ENCODE peak calls at places on chromosomes 4 and X, in ten cellular contexts. N is cardiac muscle cell; L is AG10803; H is esophagus muscularis mucosa; Z is neural crest cell; W is dorsolateral prefrontal cortex; T is activated CD8-positive, alpha-beta T cell treated with anti-CD3 and anti-CD28 coated beads for 36 hours; G is IMR-90; Y is stimulated activated CD8-positive, alpha-beta memory T cell treated with anti-CD3 and anti-CD28 coated beads, Interleukin-7, amount 100 ng/mL, for 4 hours; P is Kasumi-1. F is an unnamed sample.

GRCh38 chr4:57926311-57926710 is 816.1 kb upstream of the IGFBP7 start:
- DNase-seq in T (no peak), G (no peak), P (no peak), N (no peak), Y (no peak), H (no peak), Z (no peak), L (no peak), W (no peak), F (no peak)

GRCh38 chr4:39840027-39840426 is 137.7 kb downstream of the PDS5A start:
- DNase-seq in H (no peak), Y (no peak), P (no peak), N (no peak), L (no peak), T (no peak), G (no peak), W (no peak), Z (no peak), F (no peak)

GRCh38 chr4:113511944-113512343 is 249.6 kb downstream of the CAMK2D start:
- DNase-seq in H (no peak), Z (no peak), N (no peak), W (no peak), P (no peak), G (no peak), Y (no peak), L (no peak), T (no peak), F (no peak)

GRCh38 chr4:156347412-156348075 is 393.9 kb upstream of the CTSO start:
- DNase-seq in Y (no peak), Z (no peak), T (no peak), G (peak), H (no peak), L (peak), W (no peak), P (no peak), N (peak), F (no peak)

GRCh38 chrX:25021132-25021498 is 5.3 kb upstream of the ARX start:
- DNase-seq in W (no peak), L (no peak), N (no peak), G (no peak), H (no peak), Y (no peak), T (no peak), Z (no peak), P (no peak), F (no peak)

GRCh38 chr4:89800527-89801103 is 36.3 kb downstream of the SNCA start:
- DNase-seq in Z (no peak), T (no peak), G (peak), L (no peak), H (no peak), Y (no peak), P (no peak), W (no peak), N (peak), F (no peak)

GRCh38 chrX:96650023-96650422 is 34.6 kb upstream of the DIAPH2 start:
- DNase-seq in W (no peak), H (no peak), T (no peak), Z (no peak), G (no peak), P (no peak), Y (no peak), N (no peak), L (no peak), F (no peak)

GRCh38 chr4:153485374-153485773 is 19.2 kb downstream of the TMEM131L start:
- DNase-seq in N (no peak), P (no peak), Y (no peak), Z (no peak), G (no peak), T (no peak), L (no peak), H (no peak), W (no peak), F (peak)

GRCh38 chr4:152981278-152981677 is 45.2 kb downstream of the FHDC1 start:
- DNase-seq in Y (no peak), N (no peak), L (peak), G (peak), P (no peak), T (no peak), H (no peak), W (no peak), Z (no peak), F (no peak)

GRCh38 chr4:948936-949300 is 16.7 kb downstream of the TMEM175 start:
- DNase-seq in Y (no peak), W (no peak), G (no peak), H (no peak), N (no peak), T (no peak), L (no peak), Z (no peak), P (no peak), F (no peak)

GRCh38 chr4:9987749-9988346 is 33.4 kb downstream of the SLC2A9 start:
- DNase-seq in L (no peak), Z (no peak), W (no peak), P (no peak), T (no peak), G (no peak), Y (no peak), H (peak), N (no peak), F (no peak)

GRCh38 chr4:159047478-159048165 is 55.3 kb upstream of the RAPGEF2 start:
- DNase-seq in W (no peak), L (no peak), P (no peak), H (no peak), Z (no peak), Y (no peak), G (peak), T (peak), N (peak), F (no peak)

GRCh38 chr4:83865417-83866150 is 329.7 kb downstream of the GPAT3 start:
- DNase-seq in T (no peak), Y (no peak), P (no peak), H (peak), W (no peak), G (no peak), L (no peak), Z (no peak), N (no peak), F (no peak)

GRCh38 chr4:153233761-153234371 is 29.6 kb downstream of the TRIM2 start:
- DNase-seq in N (peak), W (peak), T (no peak), Y (no peak), P (no peak), H (no peak), L (peak), G (peak), Z (no peak), F (no peak)

GRCh38 chr4:6452897-6453687 is 19.3 kb downstream of the PPP2R2C start:
- DNase-seq in L (no peak), N (no peak), P (no peak), H (no peak), Y (no peak), T (no peak), Z (no peak), G (no peak), W (no peak), F (no peak)

GRCh38 chrX:123704781-123705180 is 28.1 kb downstream of the THOC2 start:
- DNase-seq in Y (no peak), L (no peak), Z (no peak), H (no peak), G (no peak), N (no peak), W (no peak), P (no peak), T (no peak), F (no peak)

GRCh38 chr4:6953751-6954380 is 44.2 kb downstream of the TBC1D14 start:
- DNase-seq in P (no peak), G (peak), L (peak), Z (no peak), N (peak), H (no peak), Y (no peak), W (peak), T (no peak), F (no peak)

GRCh38 chr4:184728858-184729257 is 5.0 kb downstream of the CENPU start:
- DNase-seq in N (peak), G (peak), P (no peak), L (no peak), T (no peak), W (no peak), Y (no peak), Z (no peak), H (no peak), F (no peak)

GRCh38 chrX:71998836-71999509 is 88.3 kb downstream of the NHSL2 start:
- DNase-seq in T (peak), Z (peak), L (peak), W (no peak), P (peak), G (no peak), H (no peak), Y (peak), N (peak), F (peak)